ENCODE peak calls at places on chromosomes 2 and 18, in ten cellular contexts. H, K, G, W, D, E, U, L, N and F are unnamed samples.

GRCh38 chr18:68314403-68314802 is 400.5 kb downstream of the TMX3 start:
- DNase-seq in H (no peak), K (no peak), G (no peak), W (no peak), D (no peak), E (no peak), U (no peak), L (no peak), N (no peak), F (peak)

GRCh38 chr2:128982670-128983069 is 664.0 kb upstream of the HS6ST1 start:
- DNase-seq in H (no peak), K (no peak), G (no peak), W (no peak), D (no peak), E (no peak), U (no peak), L (no peak), N (no peak), F (no peak)

GRCh38 chr18:5295231-5295920 is at the start of gene ZBTB14:
- DNase-seq in H (peak), K (peak), G (peak), W (no peak), D (peak), E (peak), U (peak), L (peak), N (peak), F (peak)

GRCh38 chr2:241857041-241857541 is 1.6 kb downstream of the PDCD1 start:
- DNase-seq in H (no peak), K (no peak), G (no peak), W (no peak), D (peak), E (no peak), U (no peak), L (no peak), N (no peak), F (no peak)

GRCh38 chr2:105478670-105479069 is 79.8 kb upstream of the FHL2 start:
- DNase-seq in H (no peak), K (no peak), G (no peak), W (no peak), D (no peak), E (no peak), U (no peak), L (no peak), N (no peak), F (no peak)

GRCh38 chr2:190640124-190640523 is 8.8 kb upstream of the NAB1 start:
- DNase-seq in H (no peak), K (no peak), G (no peak), W (no peak), D (no peak), E (no peak), U (no peak), L (no peak), N (no peak), F (no peak)

GRCh38 chr2:55364189-55365055 is 55.2 kb downstream of the CCDC88A start:
- DNase-seq in H (no peak), K (no peak), G (no peak), W (peak), D (no peak), E (peak), U (peak), L (no peak), N (no peak), F (peak)

GRCh38 chr2:166373951-166374350 is 1.8 kb downstream of the SCN9A start:
- DNase-seq in H (no peak), K (no peak), G (no peak), W (no peak), D (no peak), E (peak), U (peak), L (no peak), N (no peak), F (peak)

GRCh38 chr2:150127995-150128394 is 359.5 kb downstream of the RND3 start:
- DNase-seq in H (no peak), K (no peak), G (no peak), W (no peak), D (no peak), E (no peak), U (no peak), L (no peak), N (no peak), F (no peak)

GRCh38 chr18:32958746-32959145 is 185.9 kb upstream of the KLHL14 start:
- DNase-seq in H (no peak), K (no peak), G (no peak), W (no peak), D (no peak), E (no peak), U (no peak), L (no peak), N (no peak), F (no peak)